ENCODE peak calls at places on chromosome 22, in seven cellular contexts. Z is Peyer's patch, T is A549, N is ovary, Q is lung, F is PC-3, B is left ventricle myocardium inferior. I is an unnamed sample.
A peak's percentile ranks its signal among the peaks of the same experiment; 100 is the strongest.

GRCh38 chr22:22090650-22091399 is 108.2 kb upstream of the TOP3B start:
- DNase-seq in Z (no peak), T (no peak), N (no peak), Q (no peak), F (no peak), B (no peak), I (no peak)

GRCh38 chr22:32824531-32825315 is 23.2 kb downstream of the TIMP3 start:
- DNase-seq in Z (no peak), T (no peak), N (no peak), Q (no peak), F (no peak), B (no peak), I (no peak)

GRCh38 chr22:27515091-27515523 is 286.4 kb downstream of the MN1 start:
- DNase-seq in Z (no peak), T (no peak), N (peak; percentile 36), Q (no peak), F (no peak), B (peak; percentile 74), I (no peak)

GRCh38 chr22:25496396-25497064 is 67.9 kb upstream of the GRK3 start:
- DNase-seq in Z (no peak), T (no peak), N (no peak), Q (no peak), F (no peak), B (no peak), I (no peak)

GRCh38 chr22:26172389-26172990 is 3.2 kb downstream of the SEZ6L start:
- DNase-seq in Z (peak; percentile 52), T (peak; percentile 22), N (no peak), Q (no peak), F (peak; percentile 29), B (no peak), I (peak; percentile 78)

GRCh38 chr22:50032109-50032871 is 19.7 kb upstream of the IL17REL start:
- DNase-seq in Z (no peak), T (no peak), N (no peak), Q (no peak), F (no peak), B (no peak), I (peak; percentile 10)

GRCh38 chr22:32327596-32328171 is 30.0 kb upstream of the RFPL3 start:
- DNase-seq in Z (peak; percentile 17), T (no peak), N (no peak), Q (no peak), F (no peak), B (no peak), I (no peak)

GRCh38 chr22:42160830-42161696 is 30.5 kb upstream of the CYP2D6 start:
- DNase-seq in Z (no peak), T (peak; percentile 28), N (no peak), Q (no peak), F (peak; percentile 28), B (no peak), I (no peak)

GRCh38 chr22:31829505-31829904 is 75.7 kb downstream of the DEPDC5 start:
- DNase-seq in Z (peak; percentile 50), T (peak; percentile 77), N (peak; percentile 57), Q (no peak), F (peak; percentile 89), B (no peak), I (peak; percentile 78)

GRCh38 chr22:24554316-24555159 is at the start of gene GUCD1:
- DNase-seq in Z (peak; percentile 65), T (no peak), N (no peak), Q (no peak), F (peak; percentile 18), B (peak; percentile 22), I (no peak)

DNA sequence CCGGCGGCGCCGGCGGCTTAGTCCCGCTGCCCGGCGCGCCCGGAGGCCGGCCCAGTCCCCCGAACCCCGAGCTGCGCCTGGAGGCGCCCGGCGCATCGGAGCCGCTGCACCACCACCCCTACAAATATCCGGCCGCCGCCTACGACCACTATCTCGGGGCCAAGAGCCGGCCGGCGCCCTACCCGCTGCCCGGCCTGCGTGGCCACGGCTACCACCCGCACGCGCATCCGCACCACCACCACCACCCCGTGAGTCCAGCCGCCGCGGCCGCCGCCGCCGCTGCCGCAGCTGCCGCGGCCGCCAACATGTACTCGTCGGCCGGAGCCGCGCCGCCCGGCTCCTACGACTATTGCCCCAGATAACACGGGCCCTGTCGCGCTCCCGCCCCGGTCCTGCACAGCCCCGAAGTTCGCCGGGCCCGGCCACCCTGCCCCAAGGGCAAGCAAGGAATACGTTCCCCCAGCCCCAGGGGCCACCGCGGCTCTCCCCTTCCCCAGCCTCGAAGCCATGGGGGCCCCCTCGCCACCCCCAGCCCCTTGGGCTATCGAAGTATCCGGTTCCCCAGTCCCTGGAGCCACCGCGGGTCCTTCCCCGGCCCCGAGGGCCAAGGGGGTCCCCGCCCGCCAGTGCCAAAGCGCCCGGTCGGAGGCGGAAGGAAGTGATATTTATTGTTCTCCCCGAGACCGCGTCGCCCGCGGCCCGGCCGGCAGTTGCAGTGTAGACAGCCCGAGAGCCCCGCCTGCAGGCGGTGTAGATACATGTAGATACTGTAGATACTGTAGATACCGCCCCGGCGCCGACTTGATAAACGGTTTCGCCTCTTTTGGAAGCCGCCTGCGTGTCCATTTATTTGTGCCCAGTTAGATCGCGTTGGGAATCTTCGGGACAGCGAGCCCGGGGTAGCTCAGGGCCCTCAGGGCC is 6.2 kb downstream of the TBX1 start:
- DNase-seq in Z (peak; percentile 77), T (no peak), N (no peak), Q (no peak), F (no peak), B (peak; percentile 48), I (no peak)
- TF ChIP-seq CTCF in Z (no peak), T (no peak), N (no peak), Q (no peak), F (no peak), B (peak; percentile 29), I (no peak)

DNA sequence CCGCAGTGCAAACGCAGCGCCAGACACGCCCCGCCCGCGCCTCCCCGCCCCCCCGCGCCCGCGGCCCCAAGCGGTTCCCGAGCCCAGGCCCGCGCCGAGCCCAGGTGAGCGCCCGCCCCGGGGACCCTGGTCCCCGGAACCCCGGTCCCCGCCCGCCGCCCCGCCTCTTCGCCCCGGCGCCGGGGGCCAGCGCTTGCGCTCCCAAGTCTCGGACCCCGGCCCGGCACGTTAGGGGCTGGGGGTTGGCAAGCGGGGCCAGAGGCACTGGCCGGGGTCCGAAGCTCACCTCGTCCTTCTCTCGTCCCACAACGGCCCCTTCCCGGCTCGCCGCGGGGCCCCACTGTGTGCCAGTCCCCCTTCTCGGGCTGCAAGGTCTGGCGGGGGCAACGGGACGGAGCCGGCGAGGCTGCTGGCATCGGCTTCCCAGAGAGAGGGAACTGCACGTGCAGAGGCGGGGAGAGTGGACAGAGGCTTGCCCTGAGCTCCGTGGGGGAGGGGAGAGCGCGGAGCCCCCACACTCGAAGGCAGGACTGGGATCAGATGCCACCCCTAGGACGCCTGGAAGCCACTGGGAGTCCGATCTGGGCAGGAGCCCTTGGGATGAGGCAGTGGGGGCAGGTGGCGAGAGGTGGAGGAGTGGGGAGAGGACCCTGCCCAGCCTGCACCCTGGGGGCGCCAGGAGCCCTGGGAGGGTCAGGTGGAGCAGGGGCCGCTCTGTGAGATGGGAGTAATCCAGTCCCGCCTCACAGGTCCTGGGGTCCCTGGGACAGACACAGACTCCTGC is 1.8 kb upstream of the AIFM3 start:
- DNase-seq in Z (no peak), T (no peak), N (no peak), Q (no peak), F (no peak), B (no peak), I (no peak)
- H3K4me3 ChIP-seq in Z (peak overlapping the region; percentile 25), T (no peak overlapping the region), N (peak overlapping the region; percentile 23), Q (no peak overlapping the region), F (no peak overlapping the region), B (peak overlapping the region; percentile 62), I (peak overlapping the region; percentile 36)

GRCh38 chr22:47432683-47433082 is 670.2 kb downstream of the TBC1D22A start:
- DNase-seq in Z (no peak), T (no peak), N (no peak), Q (no peak), F (no peak), B (no peak), I (no peak)

GRCh38 chr22:47435204-47435487 is 672.7 kb downstream of the TBC1D22A start:
- DNase-seq in Z (no peak), T (no peak), N (no peak), Q (no peak), F (no peak), B (no peak), I (no peak)

GRCh38 chr22:47434336-47435203 is 672.1 kb downstream of the TBC1D22A start:
- DNase-seq in Z (no peak), T (no peak), N (no peak), Q (no peak), F (no peak), B (no peak), I (no peak)

GRCh38 chr22:47435826-47436225 is 673.4 kb downstream of the TBC1D22A start:
- DNase-seq in Z (no peak), T (no peak), N (no peak), Q (no peak), F (no peak), B (no peak), I (no peak)

DNA sequence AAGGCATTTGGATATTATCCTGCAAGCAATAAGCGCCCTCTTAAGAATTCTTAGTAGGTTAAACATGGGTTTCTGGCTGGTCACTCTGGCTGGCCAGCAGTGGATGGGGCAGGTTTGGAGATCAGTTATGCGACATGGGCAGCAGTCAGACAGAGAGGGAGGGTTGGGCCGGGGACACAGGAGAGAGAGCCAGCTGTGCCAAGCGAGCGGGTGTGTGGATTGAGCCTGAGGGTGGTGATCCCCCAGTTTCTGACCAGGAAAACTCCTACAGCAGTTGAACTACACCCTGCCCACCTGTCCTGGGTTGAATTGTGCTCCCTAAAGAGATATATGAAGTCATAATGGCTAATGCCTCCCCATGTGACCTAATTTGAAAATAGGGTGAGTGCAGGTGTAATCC is 671.2 kb downstream of the TBC1D22A start:
- DNase-seq in Z (no peak), T (no peak), N (no peak), Q (no peak), F (no peak), B (no peak), I (no peak)
- H3K9me3 ChIP-seq in Z (no peaks in the 10 kb centered on the region), T (peaks cover 9% of the 10 kb centered on the region), N (no peaks in the 10 kb centered on the region), Q (peaks cover 11% of the 10 kb centered on the region), F (no peaks in the 10 kb centered on the region), B (peaks cover 47% of the 10 kb centered on the region), I (no peaks in the 10 kb centered on the region)

GRCh38 chr22:37824674-37825641 is 1.8 kb downstream of the GALR3 start:
- DNase-seq in Z (no peak), T (no peak), N (no peak), Q (no peak), F (no peak), B (no peak), I (no peak)
- TF ChIP-seq CTCF in Z (no peak), T (no peak), N (no peak), Q (no peak), F (no peak), B (no peak), I (no peak)

GRCh38 chr22:17780741-17781318 is 6.6 kb upstream of the BID start:
- DNase-seq in Z (no peak), T (no peak), N (no peak), Q (no peak), F (no peak), B (no peak), I (no peak)
- H3K4me3 ChIP-seq in Z (no peak overlapping the region), T (no peak overlapping the region), N (no peak overlapping the region), Q (no peak overlapping the region), F (no peak overlapping the region), B (no peak overlapping the region), I (peak overlapping the region; percentile 11)

I was measured in BE2C.